ENCODE peak calls at places on chromosomes 12 and 14, in nine cellular contexts. Z is PC-9; D is psoas muscle; S is coronary artery; C is RWPE1; Q is lung; X is CD4-positive, CD25-positive, alpha-beta regulatory T cell; T is fibroblast of lung; I is heart left ventricle. V is an unnamed sample.

GRCh38 chr14:53620325-53620716 is 336.3 kb downstream of the BMP4 start:
- DNase-seq in Z (no peak), D (no peak), S (no peak), C (no peak), Q (no peak), X (no peak), T (peak; percentile 71), I (no peak), V (no peak)

GRCh38 chr12:48263617-48264016 is 60.5 kb upstream of the OR10AD1 start:
- DNase-seq in Z (no peak), D (no peak), S (no peak), C (no peak), Q (no peak), X (no peak), T (no peak), I (no peak), V (no peak)

GRCh38 chr14:24430682-24431568 is 1.2 kb downstream of the KHNYN start:
- DNase-seq in Z (peak; percentile 29), D (no peak), S (no peak), C (no peak), Q (no peak), X (peak; percentile 52), T (peak; percentile 28), I (peak; percentile 70), V (peak; percentile 65)

GRCh38 chr12:106710143-106710893 is 64.2 kb upstream of the RIC8B start:
- DNase-seq in Z (no peak), D (no peak), S (no peak), C (no peak), Q (no peak), X (no peak), T (no peak), I (no peak), V (no peak)

GRCh38 chr12:40435251-40435650 is 210.5 kb downstream of the LRRK2 start:
- DNase-seq in Z (no peak), D (no peak), S (no peak), C (no peak), Q (no peak), X (no peak), T (no peak), I (no peak), V (no peak)

GRCh38 chr14:49541049-49541448 is 45.1 kb downstream of the RPS29 start:
- DNase-seq in Z (no peak), D (no peak), S (no peak), C (no peak), Q (no peak), X (no peak), T (no peak), I (no peak), V (no peak)

GRCh38 chr14:44657688-44658388 is 150.8 kb upstream of the FSCB start:
- DNase-seq in Z (peak; percentile 2), D (no peak), S (no peak), C (no peak), Q (no peak), X (no peak), T (peak; percentile 11), I (no peak), V (no peak)

GRCh38 chr14:93903342-93904184 is 23.6 kb upstream of the FAM181A start:
- DNase-seq in Z (no peak), D (no peak), S (no peak), C (no peak), Q (no peak), X (no peak), T (no peak), I (no peak), V (no peak)

GRCh38 chr14:48983355-48983888 is 602.8 kb downstream of the RPS29 start:
- DNase-seq in Z (no peak), D (no peak), S (no peak), C (no peak), Q (no peak), X (no peak), T (no peak), I (no peak), V (no peak)

GRCh38 chr12:52029686-52030085 is 21.6 kb upstream of the NR4A1 start:
- DNase-seq in Z (peak; percentile 77), D (peak; percentile 78), S (no peak), C (no peak), Q (no peak), X (no peak), T (no peak), I (no peak), V (no peak)

GRCh38 chr12:71312767-71313375 is 126.7 kb upstream of the LGR5 start:
- DNase-seq in Z (no peak), D (no peak), S (no peak), C (peak; percentile 8), Q (no peak), X (no peak), T (peak; percentile 55), I (no peak), V (no peak)

GRCh38 chr12:113298861-113299545 is 35.9 kb downstream of the SLC8B1 start:
- DNase-seq in Z (no peak), D (peak; percentile 89), S (peak; percentile 89), C (no peak), Q (no peak), X (no peak), T (peak; percentile 25), I (peak; percentile 85), V (peak; percentile 62)

GRCh38 chr14:69260979-69261605 is 1.1 kb downstream of the GALNT16 start:
- DNase-seq in Z (peak; percentile 48), D (peak; percentile 67), S (no peak), C (peak; percentile 26), Q (no peak), X (peak; percentile 3), T (no peak), I (peak; percentile 81), V (no peak)

GRCh38 chr12:85725991-85726390 is 110.2 kb downstream of the RASSF9 start:
- DNase-seq in Z (no peak), D (no peak), S (no peak), C (no peak), Q (no peak), X (no peak), T (peak; percentile 3), I (no peak), V (no peak)

GRCh38 chr14:86777950-86778602 is 1214.9 kb downstream of the GALC start:
- DNase-seq in Z (no peak), D (no peak), S (no peak), C (peak; percentile 9), Q (no peak), X (no peak), T (peak; percentile 75), I (no peak), V (no peak)

GRCh38 chr12:45768194-45768593 is 38.7 kb downstream of the ARID2 start:
- DNase-seq in Z (no peak), D (no peak), S (no peak), C (no peak), Q (no peak), X (no peak), T (no peak), I (no peak), V (no peak)

GRCh38 chr12:129005416-129005815 is 152.1 kb downstream of the GLT1D1 start:
- DNase-seq in Z (no peak), D (no peak), S (no peak), C (no peak), Q (no peak), X (no peak), T (no peak), I (no peak), V (no peak)

GRCh38 chr12:65152586-65152985 is 16.8 kb upstream of the LEMD3 start:
- DNase-seq in Z (no peak), D (no peak), S (no peak), C (no peak), Q (no peak), X (no peak), T (peak; percentile 5), I (no peak), V (no peak)

GRCh38 chr12:118033902-118034301 is 17.4 kb downstream of the RFC5 start:
- DNase-seq in Z (no peak), D (no peak), S (no peak), C (no peak), Q (no peak), X (no peak), T (no peak), I (no peak), V (no peak)
- H3K27ac ChIP-seq in Z (no peak overlapping the region), D (no peak overlapping the region), S (no peak overlapping the region), C (no peak overlapping the region), Q (no peak overlapping the region), X (no peak overlapping the region), T (peak overlapping the region; percentile 39), I (no peak overlapping the region), V (no peak overlapping the region)

GRCh38 chr12:14207946-14208612 is 157.4 kb upstream of the ATF7IP start:
- DNase-seq in Z (peak; percentile 63), D (no peak), S (no peak), C (peak; percentile 46), Q (no peak), X (no peak), T (no peak), I (no peak), V (no peak)
- H3K27ac ChIP-seq in Z (peak overlapping the region; percentile 60), D (no peak overlapping the region), S (no peak overlapping the region), C (no peak overlapping the region), Q (no peak overlapping the region), X (no peak overlapping the region), T (no peak overlapping the region), I (no peak overlapping the region), V (no peak overlapping the region)

GRCh38 chr14:102194856-102195255 is 55.2 kb downstream of the WDR20 start:
- DNase-seq in Z (no peak), D (no peak), S (no peak), C (no peak), Q (no peak), X (no peak), T (no peak), I (no peak), V (no peak)

GRCh38 chr14:102189858-102190257 is 50.2 kb downstream of the WDR20 start:
- DNase-seq in Z (no peak), D (no peak), S (no peak), C (no peak), Q (no peak), X (no peak), T (no peak), I (no peak), V (no peak)

GRCh38 chr14:102195446-102195845 is 55.7 kb downstream of the WDR20 start:
- DNase-seq in Z (no peak), D (no peak), S (no peak), C (no peak), Q (no peak), X (no peak), T (no peak), I (no peak), V (no peak)

GRCh38 chr14:102196008-102196407 is 56.3 kb downstream of the WDR20 start:
- DNase-seq in Z (no peak), D (no peak), S (no peak), C (no peak), Q (no peak), X (no peak), T (no peak), I (no peak), V (no peak)

GRCh38 chr14:102192840-102193502 is 53.3 kb downstream of the WDR20 start:
- DNase-seq in Z (no peak), D (no peak), S (no peak), C (no peak), Q (no peak), X (no peak), T (no peak), I (no peak), V (no peak)
- H3K27ac ChIP-seq in Z (peak overlapping the region; percentile 4), D (peak overlapping the region; percentile 18), S (no peak overlapping the region), C (no peak overlapping the region), Q (no peak overlapping the region), X (no peak overlapping the region), T (no peak overlapping the region), I (no peak overlapping the region), V (no peak overlapping the region)

DNA sequence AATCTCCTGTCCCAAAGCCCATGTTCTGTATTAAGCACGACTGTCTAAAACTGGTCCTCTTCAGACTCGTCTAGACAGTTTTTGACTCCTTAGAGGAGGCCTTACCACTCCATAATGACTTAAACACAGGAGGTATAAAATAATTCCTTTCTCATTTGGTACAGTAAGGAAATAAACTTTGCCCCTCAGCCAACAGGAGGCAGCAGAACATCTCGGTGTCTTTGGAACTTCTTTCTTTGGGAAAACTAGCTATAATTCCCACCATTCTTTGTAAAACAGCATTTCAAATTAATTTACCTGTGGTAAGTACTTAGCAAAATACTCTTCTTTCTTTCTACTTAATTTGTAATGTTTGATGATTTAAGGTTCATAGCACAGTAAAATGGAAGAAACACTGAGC is 292.7 kb upstream of the G2E3 start:
- DNase-seq in Z (no peak), D (no peak), S (no peak), C (no peak), Q (no peak), X (no peak), T (no peak), I (no peak), V (no peak)
- H3K27ac ChIP-seq in Z (no peak overlapping the region), D (no peak overlapping the region), S (no peak overlapping the region), C (no peak overlapping the region), Q (no peak overlapping the region), X (no peak overlapping the region), T (no peak overlapping the region), I (no peak overlapping the region), V (no peak overlapping the region)